ENCODE peak calls at places on chromosomes 13 and 19, in seven cellular contexts. G, U, B, Q, H, Z and E are unnamed samples.

GRCh38 chr19:13707901-13708300 is 56.4 kb upstream of the MRI1 start:
- DNase-seq in Q (no peak), G (no peak), H (no peak), Z (no peak), U (no peak), B (no peak), E (no peak)

GRCh38 chr19:6242677-6243076 is 37.1 kb downstream of the MLLT1 start:
- DNase-seq in Z (no peak), Q (no peak), U (no peak), H (no peak), G (no peak), B (no peak), E (no peak)

GRCh38 chr13:92573467-92574057 is 653.0 kb upstream of the GPC6 start:
- DNase-seq in Z (no peak), G (peak), B (no peak), H (no peak), Q (no peak), U (peak), E (no peak)

GRCh38 chr13:25882732-25883357 is 169.0 kb downstream of the SHISA2 start:
- DNase-seq in U (peak), Z (no peak), Q (no peak), G (no peak), B (no peak), H (peak), E (no peak)

GRCh38 chr13:113413178-113413897 is 40.0 kb downstream of the ADPRHL1 start:
- DNase-seq in G (no peak), B (no peak), H (no peak), Q (no peak), Z (no peak), U (no peak), E (no peak)

GRCh38 chr19:42280761-42281174 is 11.7 kb downstream of the CIC start:
- DNase-seq in Q (no peak), H (no peak), B (no peak), Z (no peak), G (no peak), U (no peak), E (no peak)

GRCh38 chr19:29609636-29610035 is 3.6 kb downstream of the POP4 start:
- DNase-seq in B (no peak), Z (no peak), H (no peak), Q (no peak), U (no peak), G (no peak), E (no peak)

GRCh38 chr19:46766569-46767317 is 20.5 kb upstream of the STRN4 start:
- DNase-seq in U (peak), Z (no peak), B (no peak), Q (no peak), H (peak), G (no peak), E (peak)

GRCh38 chr13:75587679-75588078 is 38.1 kb downstream of the UCHL3 start:
- DNase-seq in Q (no peak), G (peak), U (no peak), B (no peak), Z (no peak), H (no peak), E (no peak)

GRCh38 chr19:315811-316210 is 24.6 kb upstream of the PLPP2 start:
- DNase-seq in H (no peak), G (no peak), Q (no peak), U (no peak), B (no peak), Z (no peak), E (no peak)

GRCh38 chr19:34555447-34555846 is 73.9 kb downstream of the WTIP start:
- DNase-seq in Q (peak), Z (no peak), H (no peak), B (no peak), G (no peak), U (peak), E (no peak)

GRCh38 chr13:65112123-65113075 is 2117.7 kb downstream of the PCDH9 start:
- DNase-seq in B (no peak), Q (peak), Z (peak), H (no peak), G (no peak), U (no peak), E (no peak)

GRCh38 chr19:53904909-53905308 is 4.2 kb upstream of the CACNG7 start:
- DNase-seq in H (no peak), G (no peak), Z (no peak), Q (no peak), U (no peak), B (no peak), E (no peak)

GRCh38 chr13:43303040-43303729 is 279.8 kb downstream of the DNAJC15 start:
- DNase-seq in Z (no peak), U (peak), Q (peak), G (no peak), H (peak), B (no peak), E (no peak)

GRCh38 chr13:68027311-68027710 is 797.2 kb upstream of the PCDH9 start:
- DNase-seq in B (no peak), Z (no peak), H (no peak), Q (no peak), U (no peak), G (no peak), E (no peak)

GRCh38 chr19:9903341-9903740 is 33.0 kb downstream of the OLFM2 start:
- DNase-seq in Z (no peak), Q (no peak), H (no peak), G (no peak), B (no peak), U (no peak), E (no peak)

GRCh38 chr13:77860621-77861020 is 58.0 kb downstream of the EDNRB start:
- DNase-seq in B (no peak), U (no peak), Z (no peak), G (no peak), Q (no peak), H (no peak), E (no peak)

GRCh38 chr19:9132422-9132821 is 5.7 kb upstream of the OR7G3 start:
- DNase-seq in U (no peak), Q (no peak), G (no peak), B (no peak), Z (no peak), H (no peak), E (no peak)

GRCh38 chr13:78192721-78193120 is 274.1 kb upstream of the EDNRB start:
- DNase-seq in B (no peak), Z (no peak), U (no peak), G (no peak), Q (peak), H (no peak), E (no peak)

GRCh38 chr19:45451850-45452387 is 15.9 kb upstream of the FOSB start:
- DNase-seq in Z (no peak), H (no peak), Q (no peak), G (no peak), U (no peak), B (no peak), E (no peak)

GRCh38 chr19:35663981-35664380 is 2.3 kb upstream of the UPK1A start:
- DNase-seq in U (no peak), Z (no peak), G (no peak), H (no peak), B (no peak), Q (no peak), E (no peak)

GRCh38 chr19:19321143-19321577 is 531 bp downstream of the MAU2 start:
- DNase-seq in B (no peak), Z (no peak), Q (no peak), U (peak), G (peak), H (peak), E (no peak)

GRCh38 chr19:54207908-54208783 is 7.5 kb downstream of the RPS9 start:
- DNase-seq in Z (no peak), H (peak), U (peak), G (no peak), Q (no peak), B (no peak), E (peak)

GRCh38 chr13:110412132-110412912 is 105.2 kb downstream of the COL4A2 start:
- DNase-seq in G (peak), B (peak), H (peak), Q (peak), U (peak), Z (peak), E (peak)

GRCh38 chr13:107395927-107396757 is 819.2 kb downstream of the LIG4 start:
- DNase-seq in G (no peak), Z (no peak), U (no peak), Q (no peak), B (no peak), H (no peak), E (no peak)

GRCh38 chr19:49567722-49568454 is 12.5 kb downstream of the NOSIP start:
- DNase-seq in B (no peak), Q (no peak), H (peak), Z (no peak), G (no peak), U (peak), E (peak)

GRCh38 chr19:46787331-46788100 is 878 bp downstream of the SLC1A5 start:
- DNase-seq in B (no peak), Z (no peak), G (no peak), Q (peak), U (peak), H (peak), E (no peak)

GRCh38 chr13:33642374-33643065 is 175.4 kb upstream of the RFC3 start:
- DNase-seq in U (no peak), H (no peak), G (no peak), Q (peak), B (no peak), Z (peak), E (no peak)